ENCODE peak calls at places on chromosomes 7 and 10, in seven cellular contexts. One of them, this sample, is unnamed.
A peak's percentile ranks its signal among the peaks of the same experiment; 100 is the strongest.

GRCh38 chr10:121326905-121327304 is 271.3 kb downstream of the FGFR2 start:
- DNase-seq in astrocyte: no peak
- DNase-seq in Panc1: no peak
- DNase-seq in transverse colon: no peak
- DNase-seq in prostate gland: no peak
- DNase-seq in IMR-90: no peak
- DNase-seq in fibroblast of lung: no peak
- DNase-seq in this sample: no peak

GRCh38 chr7:78499966-78500365 is 701.4 kb downstream of the PHTF2 start:
- DNase-seq in transverse colon: no peak
- DNase-seq in astrocyte: peak; percentile 3
- DNase-seq in IMR-90: peak; percentile 44
- DNase-seq in Panc1: no peak
- DNase-seq in fibroblast of lung: no peak
- DNase-seq in prostate gland: no peak
- DNase-seq in this sample: no peak

GRCh38 chr10:35640474-35640873 is 1.6 kb downstream of the FZD8 start:
- DNase-seq in astrocyte: peak; percentile 61
- DNase-seq in IMR-90: peak; percentile 76
- DNase-seq in fibroblast of lung: peak; percentile 69
- DNase-seq in Panc1: no peak
- DNase-seq in prostate gland: peak; percentile 55
- DNase-seq in transverse colon: peak; percentile 68
- DNase-seq in this sample: no peak

GRCh38 chr7:44104880-44105771 is 981 bp downstream of the AEBP1 start:
- DNase-seq in prostate gland: no peak
- DNase-seq in astrocyte: peak; percentile 51
- DNase-seq in IMR-90: peak; percentile 46
- DNase-seq in Panc1: no peak
- DNase-seq in transverse colon: no peak
- DNase-seq in fibroblast of lung: peak; percentile 64
- DNase-seq in this sample: no peak

GRCh38 chr10:92241158-92241500 is 49.7 kb downstream of the CPEB3 start:
- DNase-seq in transverse colon: peak; percentile 24
- DNase-seq in prostate gland: no peak
- DNase-seq in IMR-90: peak; percentile 9
- DNase-seq in Panc1: no peak
- DNase-seq in astrocyte: peak; percentile 10
- DNase-seq in fibroblast of lung: no peak
- DNase-seq in this sample: no peak

GRCh38 chr7:114414151-114415053 is at the start of gene FOXP2:
- DNase-seq in Panc1: no peak
- DNase-seq in fibroblast of lung: peak; percentile 81
- DNase-seq in IMR-90: peak; percentile 48
- DNase-seq in prostate gland: no peak
- DNase-seq in transverse colon: no peak
- DNase-seq in astrocyte: peak; percentile 46
- DNase-seq in this sample: no peak

GRCh38 chr10:93436577-93436976 is 45.6 kb downstream of the MYOF start:
- DNase-seq in fibroblast of lung: peak; percentile 99
- DNase-seq in astrocyte: peak; percentile 99
- DNase-seq in prostate gland: no peak
- DNase-seq in IMR-90: peak; percentile 97
- DNase-seq in Panc1: no peak
- DNase-seq in transverse colon: peak; percentile 31
- DNase-seq in this sample: peak; percentile 88

GRCh38 chr7:8325067-8325466 is 63.1 kb upstream of the ICA1 start:
- DNase-seq in fibroblast of lung: no peak
- DNase-seq in astrocyte: no peak
- DNase-seq in prostate gland: no peak
- DNase-seq in transverse colon: no peak
- DNase-seq in IMR-90: no peak
- DNase-seq in Panc1: no peak
- DNase-seq in this sample: no peak

GRCh38 chr7:136064098-136064497 is 86.9 kb upstream of the MTPN start:
- DNase-seq in transverse colon: no peak
- DNase-seq in astrocyte: no peak
- DNase-seq in IMR-90: no peak
- DNase-seq in Panc1: no peak
- DNase-seq in fibroblast of lung: no peak
- DNase-seq in prostate gland: no peak
- DNase-seq in this sample: no peak

GRCh38 chr10:15897282-15897681 is 37.0 kb upstream of the MINDY3 start:
- DNase-seq in fibroblast of lung: no peak
- DNase-seq in IMR-90: peak; percentile 33
- DNase-seq in transverse colon: no peak
- DNase-seq in astrocyte: peak; percentile 27
- DNase-seq in prostate gland: no peak
- DNase-seq in Panc1: no peak
- DNase-seq in this sample: no peak

GRCh38 chr10:38025283-38025682 is 14.8 kb downstream of the ZNF33A start:
- DNase-seq in IMR-90: no peak
- DNase-seq in fibroblast of lung: no peak
- DNase-seq in transverse colon: no peak
- DNase-seq in astrocyte: no peak
- DNase-seq in Panc1: no peak
- DNase-seq in prostate gland: no peak
- DNase-seq in this sample: no peak

GRCh38 chr10:79264942-79265341 is 82.3 kb upstream of the PPIF start:
- DNase-seq in prostate gland: peak; percentile 59
- DNase-seq in IMR-90: peak; percentile 28
- DNase-seq in Panc1: no peak
- DNase-seq in fibroblast of lung: no peak
- DNase-seq in astrocyte: no peak
- DNase-seq in transverse colon: no peak
- DNase-seq in this sample: no peak

GRCh38 chr10:79262959-79263746 is 84.1 kb upstream of the PPIF start:
- DNase-seq in fibroblast of lung: no peak
- DNase-seq in prostate gland: no peak
- DNase-seq in astrocyte: no peak
- DNase-seq in IMR-90: no peak
- DNase-seq in transverse colon: no peak
- DNase-seq in Panc1: no peak
- DNase-seq in this sample: no peak

GRCh38 chr10:79266092-79266491 is 81.2 kb upstream of the PPIF start:
- DNase-seq in prostate gland: no peak
- DNase-seq in fibroblast of lung: no peak
- DNase-seq in transverse colon: no peak
- DNase-seq in IMR-90: no peak
- DNase-seq in astrocyte: no peak
- DNase-seq in Panc1: no peak
- DNase-seq in this sample: no peak

GRCh38 chr10:79262131-79262530 is 85.1 kb upstream of the PPIF start:
- DNase-seq in fibroblast of lung: no peak
- DNase-seq in transverse colon: no peak
- DNase-seq in prostate gland: no peak
- DNase-seq in Panc1: no peak
- DNase-seq in astrocyte: no peak
- DNase-seq in IMR-90: no peak
- DNase-seq in this sample: no peak

DNA sequence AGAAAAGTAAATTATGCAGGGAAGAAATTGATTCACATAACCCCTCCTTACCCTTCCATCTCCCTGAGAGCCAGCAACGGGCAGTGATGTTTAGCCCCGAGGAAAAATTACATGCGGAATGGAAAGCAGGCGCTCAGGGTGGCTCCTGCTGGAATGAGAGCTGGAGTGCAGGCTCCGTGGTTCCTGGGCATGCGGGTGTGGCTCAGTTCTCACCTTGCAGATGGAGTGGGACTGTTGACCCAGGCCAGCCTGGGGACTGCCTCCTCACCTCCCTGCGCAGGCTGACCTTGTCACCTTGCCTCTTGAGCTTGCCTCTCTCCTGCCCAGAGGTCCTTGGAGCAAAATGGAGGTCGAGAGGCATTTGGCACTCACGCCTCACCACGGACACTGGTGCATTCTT is 83.3 kb upstream of the PPIF start:
- DNase-seq in fibroblast of lung: no peak
- DNase-seq in transverse colon: no peak
- DNase-seq in Panc1: no peak
- DNase-seq in astrocyte: no peak
- DNase-seq in prostate gland: no peak
- DNase-seq in IMR-90: no peak
- DNase-seq in this sample: no peak
- H3K27ac ChIP-seq in fibroblast of lung: peak overlapping the region; percentile 92
- H3K27ac ChIP-seq in transverse colon: no peak overlapping the region
- H3K27ac ChIP-seq in Panc1: no peak overlapping the region
- H3K27ac ChIP-seq in astrocyte: no peak overlapping the region
- H3K27ac ChIP-seq in prostate gland: peak overlapping the region; percentile 14
- H3K27ac ChIP-seq in IMR-90: no peak overlapping the region
- H3K27ac ChIP-seq in this sample: no peak overlapping the region

DNA sequence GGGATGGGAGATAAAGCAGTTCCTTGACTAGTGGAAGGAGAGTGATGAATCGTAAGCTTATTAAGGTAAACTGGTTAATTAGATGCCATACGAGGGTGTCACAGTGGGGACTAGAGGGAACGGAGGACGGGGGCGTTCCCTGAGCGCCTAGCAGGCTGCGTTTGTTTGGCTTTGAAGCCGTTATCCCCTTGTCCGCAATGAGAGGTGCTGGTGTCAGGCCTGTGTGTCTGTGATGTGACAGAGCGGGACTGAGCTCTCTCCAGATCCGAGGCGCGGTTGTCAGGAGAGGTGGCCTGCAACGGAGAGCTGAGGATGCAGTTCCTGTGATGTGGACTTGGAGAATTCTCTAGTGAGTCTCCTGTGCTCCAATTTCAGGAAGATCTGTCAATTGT is 60.0 kb upstream of the PRPS1L1 start:
- DNase-seq in transverse colon: no peak
- DNase-seq in astrocyte: no peak
- DNase-seq in IMR-90: no peak
- DNase-seq in Panc1: no peak
- DNase-seq in prostate gland: no peak
- DNase-seq in fibroblast of lung: no peak
- DNase-seq in this sample: no peak
- TF ChIP-seq CTCF in transverse colon: no peak
- TF ChIP-seq CTCF in astrocyte: no peak
- TF ChIP-seq CTCF in IMR-90: no peak
- TF ChIP-seq CTCF in Panc1: no peak
- TF ChIP-seq CTCF in prostate gland: no peak
- TF ChIP-seq CTCF in fibroblast of lung: no peak
- TF ChIP-seq CTCF in this sample: no peak

DNA sequence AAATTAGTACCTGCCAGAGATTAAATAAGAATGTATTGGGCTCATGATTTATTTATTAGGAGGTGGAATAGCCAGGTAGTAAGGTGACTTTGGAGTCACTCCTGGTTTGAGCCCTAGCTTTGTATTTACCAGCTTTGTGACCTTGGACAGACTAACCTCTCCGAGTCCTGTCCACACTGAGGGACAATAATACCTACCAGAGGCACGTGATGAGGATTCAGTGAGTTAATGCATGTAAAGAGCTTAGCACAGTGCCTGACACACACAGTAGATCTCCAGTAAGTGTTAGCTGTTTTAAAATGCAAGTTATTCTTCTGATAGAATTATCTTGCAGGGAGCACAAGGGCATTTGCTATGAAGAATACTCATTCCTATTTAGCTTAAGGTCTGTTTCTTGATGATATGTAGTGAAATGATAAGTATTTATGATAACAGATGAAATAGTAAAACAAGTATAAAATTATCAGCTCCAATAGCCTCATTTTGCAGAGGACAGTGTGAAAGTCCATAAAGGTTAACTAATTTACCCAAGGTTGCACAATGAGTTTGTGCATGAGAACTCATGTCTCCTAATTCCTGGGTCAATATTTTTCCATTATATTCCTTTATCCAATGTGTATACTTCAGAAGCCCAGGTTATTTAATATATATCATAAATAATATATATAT is 36.4 kb downstream of the RABGEF1 start:
- DNase-seq in fibroblast of lung: no peak
- DNase-seq in IMR-90: no peak
- DNase-seq in astrocyte: no peak
- DNase-seq in prostate gland: no peak
- DNase-seq in Panc1: no peak
- DNase-seq in transverse colon: no peak
- DNase-seq in this sample: no peak
- H3K27ac ChIP-seq in fibroblast of lung: no peak overlapping the region
- H3K27ac ChIP-seq in IMR-90: no peak overlapping the region
- H3K27ac ChIP-seq in astrocyte: no peak overlapping the region
- H3K27ac ChIP-seq in prostate gland: no peak overlapping the region
- H3K27ac ChIP-seq in Panc1: no peak overlapping the region
- H3K27ac ChIP-seq in transverse colon: no peak overlapping the region
- H3K27ac ChIP-seq in this sample: no peak overlapping the region

GRCh38 chr7:134649231-134649775 is 2.6 kb downstream of the BPGM start:
- DNase-seq in Panc1: no peak
- DNase-seq in fibroblast of lung: no peak
- DNase-seq in prostate gland: no peak
- DNase-seq in IMR-90: peak; percentile 37
- DNase-seq in transverse colon: no peak
- DNase-seq in astrocyte: no peak
- DNase-seq in this sample: no peak

GRCh38 chr7:134645935-134646334 is 718 bp upstream of the BPGM start:
- DNase-seq in fibroblast of lung: peak; percentile 38
- DNase-seq in prostate gland: no peak
- DNase-seq in IMR-90: peak; percentile 65
- DNase-seq in astrocyte: peak; percentile 55
- DNase-seq in Panc1: no peak
- DNase-seq in transverse colon: no peak
- DNase-seq in this sample: no peak

GRCh38 chr7:134645478-134645877 is 1.2 kb upstream of the BPGM start:
- DNase-seq in IMR-90: no peak
- DNase-seq in fibroblast of lung: no peak
- DNase-seq in prostate gland: no peak
- DNase-seq in transverse colon: no peak
- DNase-seq in astrocyte: no peak
- DNase-seq in Panc1: no peak
- DNase-seq in this sample: no peak

GRCh38 chr7:134648456-134648855 is 1.8 kb downstream of the BPGM start:
- DNase-seq in prostate gland: no peak
- DNase-seq in astrocyte: no peak
- DNase-seq in Panc1: no peak
- DNase-seq in fibroblast of lung: no peak
- DNase-seq in transverse colon: no peak
- DNase-seq in IMR-90: no peak
- DNase-seq in this sample: no peak

DNA sequence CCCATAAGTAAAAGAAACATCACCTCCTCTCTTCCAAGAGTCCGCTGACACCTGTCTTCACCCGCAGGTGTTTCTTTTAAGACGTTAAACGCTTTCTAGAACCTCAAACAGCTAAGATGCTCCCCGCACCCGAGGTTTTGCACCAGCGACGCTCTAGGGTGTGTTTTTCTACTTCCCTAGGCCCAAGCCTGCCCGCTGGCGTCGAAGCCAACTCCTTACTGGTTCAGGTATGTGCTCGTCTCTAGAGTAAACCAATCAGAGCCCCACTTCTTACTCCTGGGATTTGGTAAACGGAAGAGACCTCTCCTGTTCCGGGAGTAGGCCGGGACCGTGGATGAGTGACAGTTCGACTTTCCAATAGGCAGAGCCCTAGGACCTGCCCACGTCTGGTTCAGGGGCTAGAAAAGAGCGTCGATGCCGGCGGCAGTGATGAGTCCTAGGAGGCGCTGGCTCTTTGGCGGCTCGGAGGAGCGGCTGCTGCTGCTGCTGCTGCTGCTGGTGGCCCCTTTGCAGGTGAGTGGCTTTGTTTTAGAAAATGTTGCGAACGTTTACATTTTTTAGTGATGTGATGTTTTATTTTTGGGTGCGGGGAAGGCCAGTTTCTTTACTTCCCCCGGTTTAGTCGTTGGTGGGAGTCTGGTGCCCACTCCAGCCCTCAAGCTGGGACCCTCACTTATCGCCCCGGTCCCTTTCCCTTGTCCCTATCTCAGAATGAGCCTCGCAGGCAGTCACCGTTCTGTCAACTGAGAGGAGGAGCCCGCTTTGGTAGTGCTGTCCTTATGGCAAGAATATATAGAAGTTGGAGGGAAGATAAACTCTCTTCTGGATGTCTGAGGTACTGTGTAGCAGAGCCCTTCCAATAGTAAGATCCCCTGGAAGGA is at the start of gene BPGM:
- DNase-seq in IMR-90: peak; percentile 100
- DNase-seq in Panc1: peak; percentile 100
- DNase-seq in astrocyte: peak; percentile 100
- DNase-seq in prostate gland: peak; percentile 99
- DNase-seq in transverse colon: peak; percentile 98
- DNase-seq in fibroblast of lung: peak; percentile 100
- DNase-seq in this sample: peak; percentile 98
- TF ChIP-seq CTCF in IMR-90: no peak
- TF ChIP-seq CTCF in Panc1: peak; percentile 58
- TF ChIP-seq CTCF in astrocyte: peak; percentile 10
- TF ChIP-seq CTCF in prostate gland: no peak
- TF ChIP-seq CTCF in transverse colon: no peak
- TF ChIP-seq CTCF in fibroblast of lung: no peak
- TF ChIP-seq CTCF in this sample: no peak